ENCODE peak calls at places on chromosomes 11 and 22, in five cellular contexts. Y is Panc1, N is choroid plexus epithelial cell, M is right atrium auricular region, X is kidney epithelial cell. Q is an unnamed sample.

GRCh38 chr11:64638017-64638664 is 47.1 kb downstream of the SLC22A12 start:
- DNase-seq in Y (no peak), N (no peak), M (no peak), X (no peak), Q (no peak)

GRCh38 chr11:14184548-14184947 is 174.4 kb downstream of the RRAS2 start:
- DNase-seq in Y (no peak), N (no peak), M (peak), X (peak), Q (no peak)

GRCh38 chr22:41822289-41823057 is 10.4 kb upstream of the SREBF2 start:
- DNase-seq in Y (peak), N (peak), M (no peak), X (no peak), Q (peak)

GRCh38 chr11:92882828-92883611 is 86.4 kb upstream of the MTNR1B start:
- DNase-seq in Y (no peak), N (no peak), M (no peak), X (no peak), Q (no peak)

GRCh38 chr11:2174361-2174760 is 2.7 kb upstream of the TH start:
- DNase-seq in Y (no peak), N (no peak), M (no peak), X (no peak), Q (no peak)

GRCh38 chr22:49331878-49332277 is 495.8 kb downstream of the BRD1 start:
- DNase-seq in Y (no peak), N (no peak), M (peak), X (no peak), Q (no peak)

GRCh38 chr11:115182282-115182952 is 321.8 kb downstream of the CADM1 start:
- DNase-seq in Y (no peak), N (no peak), M (no peak), X (no peak), Q (no peak)

GRCh38 chr11:41010361-41011050 is 448.9 kb downstream of the LRRC4C start:
- DNase-seq in Y (no peak), N (no peak), M (no peak), X (no peak), Q (no peak)

GRCh38 chr11:103842795-103843194 is 193.6 kb upstream of the DDI1 start:
- DNase-seq in Y (no peak), N (peak), M (no peak), X (no peak), Q (peak)

GRCh38 chr11:76669901-76670474 is 559 bp downstream of the LRRC32 start:
- DNase-seq in Y (no peak), N (peak), M (no peak), X (peak), Q (no peak)

GRCh38 chr11:87173185-87174039 is 135.7 kb downstream of the TMEM135 start:
- DNase-seq in Y (peak), N (peak), M (no peak), X (peak), Q (peak)

GRCh38 chr22:35589071-35589735 is 27.9 kb downstream of the MB start:
- DNase-seq in Y (peak), N (peak), M (peak), X (peak), Q (peak)

GRCh38 chr11:28289444-28289843 is 181.3 kb downstream of the METTL15 start:
- DNase-seq in Y (no peak), N (peak), M (no peak), X (no peak), Q (no peak)

GRCh38 chr11:2294340-2295290 is 7.1 kb downstream of the C11orf21 start:
- DNase-seq in Y (no peak), N (no peak), M (peak), X (no peak), Q (no peak)

GRCh38 chr22:22408731-22409696 is 99.5 kb downstream of the ZNF280B start:
- DNase-seq in Y (no peak), N (peak), M (peak), X (no peak), Q (no peak)

GRCh38 chr11:17544181-17544622 is at the start of gene USH1C:
- DNase-seq in Y (no peak), N (no peak), M (no peak), X (no peak), Q (no peak)

GRCh38 chr11:22193348-22194051 is 615 bp downstream of the ANO5 start:
- DNase-seq in Y (no peak), N (no peak), M (no peak), X (no peak), Q (no peak)

GRCh38 chr22:21657361-21658118 is 8.3 kb upstream of the PPIL2 start:
- DNase-seq in Y (no peak), N (no peak), M (no peak), X (no peak), Q (no peak)

GRCh38 chr22:23072035-23072910 is 2.0 kb downstream of the GNAZ start:
- DNase-seq in Y (no peak), N (no peak), M (no peak), X (no peak), Q (no peak)

GRCh38 chr11:128802358-128802981 is 64.6 kb downstream of the KCNJ1 start:
- DNase-seq in Y (peak), N (peak), M (no peak), X (no peak), Q (no peak)

GRCh38 chr11:45859661-45860140 is 12.4 kb downstream of the CRY2 start:
- DNase-seq in Y (no peak), N (peak), M (peak), X (no peak), Q (peak)

GRCh38 chr11:27242591-27242990 is 120.4 kb downstream of the CCDC34 start:
- DNase-seq in Y (no peak), N (peak), M (no peak), X (no peak), Q (no peak)
- H3K4me3 ChIP-seq in Y (no peak), N (no peak), M (no peak), X (no peak), Q (no peak)

DNA sequence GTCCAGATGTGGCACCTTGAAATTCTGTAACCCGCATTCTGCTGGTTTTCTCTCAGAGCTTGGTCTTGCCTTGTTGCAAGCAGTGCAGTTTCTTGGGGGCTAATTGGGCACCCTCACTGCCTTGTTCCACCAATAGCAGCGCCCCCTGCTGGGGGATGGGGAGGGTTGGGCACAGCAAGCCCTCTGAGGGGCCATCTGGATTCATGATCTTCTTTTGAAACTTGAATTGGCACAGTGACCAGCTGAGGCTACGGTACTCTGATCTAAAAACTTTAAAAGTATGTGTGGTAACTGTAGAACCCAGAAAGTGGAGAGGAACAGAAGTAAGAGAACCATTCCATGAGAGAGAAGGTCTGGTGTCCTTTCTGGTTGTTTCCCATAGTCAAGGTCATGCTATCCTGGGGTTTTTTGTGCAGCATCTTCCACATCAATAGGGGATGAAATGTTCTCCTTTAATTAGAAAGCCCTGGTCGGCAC is 64.2 kb downstream of the MED15 start:
- DNase-seq in Y (peak), N (peak), M (no peak), X (no peak), Q (no peak)
- TF ChIP-seq CTCF in Y (peak), N (peak), M (peak), X (peak), Q (peak)

DNA sequence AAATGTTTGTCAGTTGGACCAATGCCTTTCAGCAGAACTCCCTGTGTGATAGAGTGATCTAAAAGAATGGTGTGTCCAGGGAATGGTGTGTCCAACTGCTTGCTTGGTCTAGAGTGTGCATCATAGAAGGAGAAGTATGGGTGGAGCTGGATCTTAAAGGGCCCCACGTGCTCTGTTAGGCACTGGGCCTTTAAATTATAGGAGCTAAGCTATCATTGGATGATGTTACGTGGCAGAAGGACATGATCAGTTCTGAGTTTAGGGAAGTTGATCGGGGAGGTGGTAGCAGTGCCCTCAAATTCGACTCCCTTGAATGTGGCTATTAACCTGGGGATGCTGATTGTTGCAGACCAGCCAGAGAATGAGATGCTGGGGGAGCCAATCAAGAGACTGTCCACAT is 16.4 kb downstream of the STX3 start:
- DNase-seq in Y (no peak), N (no peak), M (no peak), X (no peak), Q (no peak)
- H3K4me3 ChIP-seq in Y (no peak), N (no peak), M (no peak), X (no peak), Q (no peak)

GRCh38 chr11:66288866-66289547 is at the start of gene YIF1A:
- DNase-seq in Y (peak), N (peak), M (peak), X (peak), Q (peak)
- TF ChIP-seq CTCF in Y (no peak), N (no peak), M (no peak), X (no peak), Q (no peak)